ENCODE peak calls at places on chromosome 19, in four cellular contexts. A is fibroblast of the conjunctiva, U is NCI-H2081, N is NCI-H446. Z is an unnamed sample.
A peak's percentile ranks its signal among the peaks of the same experiment; 100 is the strongest.

GRCh38 chr19:19107663-19108062 is 30.6 kb downstream of the TMEM161A start:
- DNase-seq in A (no peak), U (no peak), N (no peak), Z (no peak)

GRCh38 chr19:17327654-17328516 is 6.8 kb downstream of the ANO8 start:
- DNase-seq in A (no peak), U (no peak), N (no peak), Z (no peak)

GRCh38 chr19:20660473-20660872 is 898 bp downstream of the ZNF626 start:
- DNase-seq in A (no peak), U (no peak), N (no peak), Z (no peak)

GRCh38 chr19:7492142-7493055 is 3.6 kb upstream of the PEX11G start:
- DNase-seq in A (no peak), U (no peak), N (no peak), Z (no peak)

GRCh38 chr19:29040951-29041350 is 172.0 kb downstream of the UQCRFS1 start:
- DNase-seq in A (no peak), U (no peak), N (no peak), Z (peak; percentile 94)

GRCh38 chr19:37933965-37934364 is 27.0 kb downstream of the SIPA1L3 start:
- DNase-seq in A (peak; percentile 21), U (no peak), N (no peak), Z (peak; percentile 100)

GRCh38 chr19:18225702-18226468 is at the start of gene PDE4C:
- DNase-seq in A (no peak), U (no peak), N (no peak), Z (no peak)

GRCh38 chr19:58305932-58306323 is 751 bp downstream of the ERVK3-1 start:
- DNase-seq in A (no peak), U (no peak), N (no peak), Z (no peak)

GRCh38 chr19:11264452-11265176 is 2.3 kb upstream of the DOCK6 start:
- DNase-seq in A (no peak), U (no peak), N (no peak), Z (no peak)

GRCh38 chr19:55385749-55386514 is at the start of gene RPL28:
- DNase-seq in A (peak; percentile 96), U (peak; percentile 97), N (peak; percentile 99), Z (peak; percentile 100)

GRCh38 chr19:722553-723101 is 13.9 kb downstream of the PALM start:
- DNase-seq in A (no peak), U (no peak), N (no peak), Z (no peak)

GRCh38 chr19:2543463-2544442 is 67.8 kb downstream of the GADD45B start:
- DNase-seq in A (peak; percentile 92), U (peak; percentile 74), N (peak; percentile 61), Z (peak; percentile 70)

GRCh38 chr19:3115411-3115810 is 20.4 kb upstream of the GNA15 start:
- DNase-seq in A (no peak), U (no peak), N (no peak), Z (no peak)

GRCh38 chr19:778910-779653 is 18.2 kb upstream of the PTBP1 start:
- DNase-seq in A (peak; percentile 84), U (no peak), N (no peak), Z (no peak)

GRCh38 chr19:784541-784940 is 12.7 kb upstream of the PTBP1 start:
- DNase-seq in A (no peak), U (no peak), N (no peak), Z (no peak)

GRCh38 chr19:48817585-48818124 is 6.8 kb upstream of the BCAT2 start:
- DNase-seq in A (no peak), U (no peak), N (no peak), Z (no peak)

GRCh38 chr19:4007836-4008539 is 452 bp downstream of the PIAS4 start:
- DNase-seq in A (no peak), U (no peak), N (no peak), Z (no peak)

GRCh38 chr19:14150041-14150769 is 13.8 kb upstream of the ASF1B start:
- DNase-seq in A (no peak), U (no peak), N (no peak), Z (no peak)

GRCh38 chr19:32498641-32499200 is 82.3 kb upstream of the PDCD5 start:
- DNase-seq in A (no peak), U (no peak), N (no peak), Z (peak; percentile 71)

GRCh38 chr19:1766800-1767352 is 13.6 kb downstream of the ONECUT3 start:
- DNase-seq in A (no peak), U (no peak), N (no peak), Z (no peak)

GRCh38 chr19:36245210-36246005 is 30.5 kb downstream of the ZNF146 start:
- DNase-seq in A (no peak), U (no peak), N (no peak), Z (no peak)

GRCh38 chr19:11196406-11197287 is 698 bp downstream of the KANK2 start:
- DNase-seq in A (no peak), U (peak; percentile 6), N (no peak), Z (no peak)

GRCh38 chr19:49231389-49231788 is 73.8 kb downstream of the TRPM4 start:
- DNase-seq in A (no peak), U (no peak), N (no peak), Z (no peak)

GRCh38 chr19:41144403-41144802 is 30.2 kb downstream of the CYP2F1 start:
- DNase-seq in A (peak; percentile 68), U (peak; percentile 33), N (peak; percentile 27), Z (peak; percentile 75)

GRCh38 chr19:5793188-5793587 is 2.2 kb upstream of the DUS3L start:
- DNase-seq in A (no peak), U (no peak), N (no peak), Z (no peak)

GRCh38 chr19:54694648-54695047 is 29.6 kb upstream of the KIR3DL3 start:
- DNase-seq in A (no peak), U (no peak), N (no peak), Z (no peak)

GRCh38 chr19:29492761-29493160 is 33.0 kb upstream of the VSTM2B start:
- DNase-seq in A (no peak), U (no peak), N (no peak), Z (no peak)

GRCh38 chr19:22634450-22634827 is 315 bp downstream of the ZNF492 start:
- DNase-seq in A (no peak), U (no peak), N (no peak), Z (no peak)

GRCh38 chr19:30719189-30719990 is 347.2 kb downstream of the ZNF536 start:
- DNase-seq in A (no peak), U (no peak), N (no peak), Z (no peak)

GRCh38 chr19:41958367-41959055 is 610 bp downstream of the RABAC1 start:
- DNase-seq in A (peak; percentile 26), U (peak; percentile 70), N (peak; percentile 40), Z (peak; percentile 87)

Z was measured in NCI-H2227 treated with DMSO at 0.1 percent for 48 hours.